ENCODE peak calls at places on chromosomes 4 and X, in four cellular contexts. One of them, this sample, is unnamed.

GRCh38 chr4:86927843-86928395 is 6.9 kb upstream of the AFF1 start:
- DNase-seq in heart left ventricle: no peak
- DNase-seq in neural progenitor cell: no peak
- DNase-seq in astrocyte: peak; percentile 98
- DNase-seq in this sample: no peak

GRCh38 chrX:2425281-2426071 is 75.3 kb downstream of the DHRSX start:
- DNase-seq in astrocyte: peak; percentile 25
- DNase-seq in neural progenitor cell: no peak
- DNase-seq in heart left ventricle: no peak
- DNase-seq in this sample: no peak

GRCh38 chr4:113278324-113278934 is 229.0 kb downstream of the ANK2 start:
- DNase-seq in astrocyte: peak; percentile 55
- DNase-seq in heart left ventricle: peak; percentile 75
- DNase-seq in neural progenitor cell: peak; percentile 85
- DNase-seq in this sample: peak; percentile 23

GRCh38 chrX:39475372-39475771 is 622.4 kb downstream of the BCOR start:
- DNase-seq in astrocyte: no peak
- DNase-seq in neural progenitor cell: peak; percentile 62
- DNase-seq in heart left ventricle: no peak
- DNase-seq in this sample: no peak

GRCh38 chr4:114076865-114077264 is 97.4 kb upstream of the ARSJ start:
- DNase-seq in astrocyte: peak; percentile 68
- DNase-seq in heart left ventricle: no peak
- DNase-seq in neural progenitor cell: no peak
- DNase-seq in this sample: no peak

GRCh38 chrX:57286507-57287251 is at the start of gene FAAH2:
- DNase-seq in heart left ventricle: no peak
- DNase-seq in astrocyte: no peak
- DNase-seq in neural progenitor cell: peak; percentile 73
- DNase-seq in this sample: no peak

GRCh38 chr4:72063726-72064125 is 31.9 kb downstream of the NPFFR2 start:
- DNase-seq in astrocyte: peak; percentile 22
- DNase-seq in neural progenitor cell: no peak
- DNase-seq in heart left ventricle: no peak
- DNase-seq in this sample: no peak

GRCh38 chrX:150913511-150913910 is 15.0 kb upstream of the CD99L2 start:
- DNase-seq in astrocyte: peak; percentile 10
- DNase-seq in neural progenitor cell: no peak
- DNase-seq in heart left ventricle: no peak
- DNase-seq in this sample: no peak

DNA sequence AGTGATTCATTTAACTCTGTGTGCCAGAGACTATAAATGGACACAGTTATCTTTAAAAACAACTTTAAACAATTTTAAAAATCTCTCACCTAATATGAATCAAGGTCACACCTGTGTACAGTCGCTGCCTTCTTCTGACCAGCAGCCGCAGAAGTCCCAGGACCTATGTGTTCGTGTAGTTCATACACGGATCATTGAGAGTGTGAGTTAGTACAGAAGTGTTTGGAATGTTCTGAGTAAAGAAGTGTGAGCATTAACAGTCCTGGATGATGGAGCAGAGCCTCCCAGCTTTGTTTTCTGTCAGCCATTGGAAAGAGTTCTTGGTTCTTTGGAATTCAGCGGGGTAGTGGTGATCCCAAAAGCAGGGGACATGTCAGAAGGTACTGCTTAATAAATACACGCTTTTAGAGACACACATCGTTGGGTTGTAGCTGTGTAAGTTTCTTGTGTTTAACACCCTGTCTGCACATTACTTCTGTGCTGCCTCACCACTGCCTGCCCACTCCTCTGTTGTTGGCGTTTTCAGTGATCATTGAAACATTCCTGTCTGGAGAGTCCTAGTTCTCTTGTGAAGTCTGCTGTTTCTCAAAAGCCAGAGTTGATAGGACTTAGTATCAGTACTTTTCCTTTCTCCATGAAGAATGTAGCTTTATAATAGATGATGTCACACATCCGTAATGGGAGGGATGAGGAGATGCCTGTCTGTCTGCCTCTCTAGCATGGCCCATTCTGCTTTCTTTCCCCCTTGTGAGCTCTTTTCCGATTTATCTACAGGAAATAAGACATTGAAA is 90.6 kb downstream of the PTTG2 start:
- DNase-seq in astrocyte: peak; percentile 22
- DNase-seq in heart left ventricle: no peak
- DNase-seq in neural progenitor cell: no peak
- DNase-seq in this sample: no peak
- TF ChIP-seq CTCF in astrocyte: no peak
- TF ChIP-seq CTCF in heart left ventricle: no peak
- TF ChIP-seq CTCF in neural progenitor cell: no peak
- TF ChIP-seq CTCF in this sample: no peak

DNA sequence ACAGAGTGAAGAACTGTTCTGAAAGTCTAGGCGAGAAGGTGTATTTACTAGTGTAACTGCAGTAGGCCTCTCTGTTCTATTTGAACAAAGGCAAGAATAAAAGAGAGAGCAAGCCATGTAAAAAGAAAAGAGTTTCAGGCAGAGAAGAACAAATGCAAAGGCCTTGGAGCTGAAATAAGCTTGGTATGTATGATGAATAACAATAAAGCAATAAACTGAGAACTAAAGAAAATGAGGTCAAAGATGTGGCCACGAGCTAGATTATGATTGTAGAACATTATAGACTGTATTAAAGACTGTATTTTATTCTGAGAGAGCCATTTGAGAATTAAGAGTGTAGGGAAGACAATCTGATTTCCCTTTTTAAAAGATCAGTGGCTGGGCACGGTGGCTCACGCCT is 160.5 kb downstream of the LRBA start:
- DNase-seq in heart left ventricle: no peak
- DNase-seq in neural progenitor cell: peak; percentile 4
- DNase-seq in astrocyte: no peak
- DNase-seq in this sample: no peak
- TF ChIP-seq CTCF in heart left ventricle: no peak
- TF ChIP-seq CTCF in neural progenitor cell: no peak
- TF ChIP-seq CTCF in astrocyte: no peak
- TF ChIP-seq CTCF in this sample: no peak

GRCh38 chr4:10529256-10529890 is 72.1 kb upstream of the ZNF518B start:
- DNase-seq in astrocyte: no peak
- DNase-seq in neural progenitor cell: no peak
- DNase-seq in heart left ventricle: no peak
- DNase-seq in this sample: no peak

GRCh38 chr4:10524196-10524833 is 67.1 kb upstream of the ZNF518B start:
- DNase-seq in heart left ventricle: no peak
- DNase-seq in neural progenitor cell: no peak
- DNase-seq in astrocyte: no peak
- DNase-seq in this sample: no peak

GRCh38 chr4:10527438-10527837 is 70.2 kb upstream of the ZNF518B start:
- DNase-seq in neural progenitor cell: no peak
- DNase-seq in astrocyte: no peak
- DNase-seq in heart left ventricle: no peak
- DNase-seq in this sample: no peak

GRCh38 chr4:10529891-10530786 is 72.9 kb upstream of the ZNF518B start:
- DNase-seq in heart left ventricle: no peak
- DNase-seq in astrocyte: peak; percentile 6
- DNase-seq in neural progenitor cell: no peak
- DNase-seq in this sample: no peak

GRCh38 chr4:10526431-10527222 is 69.4 kb upstream of the ZNF518B start:
- DNase-seq in neural progenitor cell: no peak
- DNase-seq in heart left ventricle: no peak
- DNase-seq in astrocyte: no peak
- DNase-seq in this sample: no peak
- TF ChIP-seq CTCF in neural progenitor cell: no peak
- TF ChIP-seq CTCF in heart left ventricle: no peak
- TF ChIP-seq CTCF in astrocyte: no peak
- TF ChIP-seq CTCF in this sample: no peak

GRCh38 chr4:64538219-64538618 is 129.0 kb upstream of the TECRL start:
- DNase-seq in astrocyte: no peak
- DNase-seq in neural progenitor cell: peak; percentile 6
- DNase-seq in heart left ventricle: no peak
- DNase-seq in this sample: no peak
- TF ChIP-seq CTCF in astrocyte: no peak
- TF ChIP-seq CTCF in neural progenitor cell: peak; percentile 42
- TF ChIP-seq CTCF in heart left ventricle: peak; percentile 22
- TF ChIP-seq CTCF in this sample: no peak

GRCh38 chr4:158193171-158193749 is 17.0 kb upstream of the TMEM144 start:
- DNase-seq in astrocyte: peak; percentile 13
- DNase-seq in heart left ventricle: no peak
- DNase-seq in neural progenitor cell: peak; percentile 39
- DNase-seq in this sample: no peak
- TF ChIP-seq CTCF in astrocyte: peak; percentile 53
- TF ChIP-seq CTCF in heart left ventricle: peak; percentile 73
- TF ChIP-seq CTCF in neural progenitor cell: peak; percentile 66
- TF ChIP-seq CTCF in this sample: no peak

DNA sequence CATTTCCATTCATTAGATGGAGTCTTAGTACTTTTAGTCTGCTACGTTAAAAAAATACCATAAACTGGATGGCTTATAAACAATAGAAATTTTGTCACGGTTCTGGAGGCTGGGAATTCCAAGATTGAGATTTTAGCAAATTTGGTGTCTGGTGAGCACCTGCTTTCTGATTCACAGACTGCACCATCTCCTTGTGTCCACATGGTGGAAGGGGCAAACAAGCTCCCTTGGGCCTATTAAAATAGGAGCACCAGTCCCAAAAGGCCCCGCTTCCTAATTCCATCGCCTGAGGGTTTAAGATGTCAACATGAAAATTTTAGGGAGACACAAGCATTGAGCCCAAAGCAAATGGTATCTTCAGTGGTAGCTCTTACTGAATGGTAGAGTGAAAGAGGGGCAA is 120.5 kb upstream of the MAP9 start:
- DNase-seq in heart left ventricle: no peak
- DNase-seq in neural progenitor cell: no peak
- DNase-seq in astrocyte: no peak
- DNase-seq in this sample: no peak
- TF ChIP-seq CTCF in heart left ventricle: peak; percentile 27
- TF ChIP-seq CTCF in neural progenitor cell: peak; percentile 15
- TF ChIP-seq CTCF in astrocyte: no peak
- TF ChIP-seq CTCF in this sample: no peak